ENCODE peak calls at places on chromosome 20, in seven cellular contexts. I, A, G, P, Y, Z and J are unnamed samples.
A peak's percentile ranks its signal among the peaks of the same experiment; 100 is the strongest.

GRCh38 chr20:57047281-57048026 is 219.0 kb downstream of the BMP7 start:
- DNase-seq in A (no peak), Y (no peak), Z (peak; percentile 7), P (no peak), I (no peak), G (no peak), J (no peak)

GRCh38 chr20:58553841-58554240 is 38.6 kb upstream of the APCDD1L start:
- DNase-seq in P (peak; percentile 16), A (no peak), Y (no peak), I (no peak), Z (no peak), G (no peak), J (peak; percentile 39)

GRCh38 chr20:497979-498378 is 35.6 kb upstream of the TBC1D20 start:
- DNase-seq in P (no peak), Y (no peak), Z (no peak), I (no peak), G (no peak), A (no peak), J (no peak)

GRCh38 chr20:46784450-46785127 is 75.1 kb downstream of the SLC2A10 start:
- DNase-seq in A (no peak), G (no peak), P (no peak), Y (no peak), I (no peak), Z (no peak), J (no peak)

GRCh38 chr20:38873050-38873581 is 53.1 kb upstream of the FAM83D start:
- DNase-seq in P (no peak), A (no peak), Z (no peak), Y (peak; percentile 86), G (no peak), I (no peak), J (no peak)

GRCh38 chr20:58202039-58202438 is 26.4 kb downstream of the ANKRD60 start:
- DNase-seq in A (no peak), P (no peak), Y (no peak), Z (no peak), I (no peak), G (no peak), J (no peak)

GRCh38 chr20:25011261-25011660 is 18.7 kb upstream of the APMAP start:
- DNase-seq in Y (no peak), I (no peak), A (no peak), G (no peak), P (no peak), Z (no peak), J (no peak)

GRCh38 chr20:33518071-33518470 is 28.2 kb downstream of the CBFA2T2 start:
- DNase-seq in P (no peak), Z (no peak), Y (no peak), I (no peak), G (peak; percentile 74), A (no peak), J (no peak)

GRCh38 chr20:50919567-50919966 is 11.7 kb downstream of the ADNP start:
- DNase-seq in Y (no peak), Z (no peak), A (peak; percentile 42), I (peak; percentile 62), P (no peak), G (peak; percentile 41), J (peak; percentile 45)

GRCh38 chr20:20083796-20084195 is 31.5 kb downstream of the CFAP61 start:
- DNase-seq in I (no peak), G (peak; percentile 64), Y (no peak), P (no peak), Z (no peak), A (no peak), J (no peak)

GRCh38 chr20:49999329-49999728 is 16.5 kb downstream of the SNAI1 start:
- DNase-seq in G (no peak), Y (peak; percentile 50), A (no peak), Z (no peak), P (no peak), I (no peak), J (no peak)

GRCh38 chr20:59207742-59208357 is 44.2 kb downstream of the ZNF831 start:
- DNase-seq in Z (peak; percentile 89), A (peak; percentile 66), Y (no peak), G (peak; percentile 52), P (peak; percentile 88), I (peak; percentile 63), J (peak; percentile 67)

GRCh38 chr20:34538671-34539123 is 19.8 kb upstream of the MAP1LC3A start:
- DNase-seq in Y (no peak), I (peak; percentile 51), Z (peak; percentile 84), G (peak; percentile 45), A (peak; percentile 60), P (peak; percentile 64), J (peak; percentile 80)

GRCh38 chr20:60057866-60058807 is 99.9 kb downstream of the CDH26 start:
- DNase-seq in A (no peak), I (peak; percentile 58), G (peak; percentile 86), Y (peak; percentile 58), Z (peak; percentile 85), P (peak; percentile 83), J (peak; percentile 74)

GRCh38 chr20:60203451-60203850 is 245.2 kb downstream of the CDH26 start:
- DNase-seq in Z (no peak), P (no peak), G (no peak), Y (no peak), A (no peak), I (no peak), J (no peak)

GRCh38 chr20:20443509-20443908 is 75.6 kb downstream of the INSM1 start:
- DNase-seq in I (no peak), A (no peak), Z (no peak), P (no peak), Y (no peak), G (no peak), J (no peak)

GRCh38 chr20:49821850-49822249 is 9.2 kb downstream of the SLC9A8 start:
- DNase-seq in P (no peak), Y (no peak), Z (no peak), I (no peak), A (no peak), G (no peak), J (no peak)

GRCh38 chr20:50280851-50281655 is 90.4 kb downstream of the CEBPB start:
- DNase-seq in Z (peak; percentile 35), G (no peak), P (no peak), A (no peak), Y (no peak), I (no peak), J (no peak)

GRCh38 chr20:5091902-5092301 is 27.9 kb downstream of the PCNA start:
- DNase-seq in Y (no peak), P (no peak), Z (no peak), I (no peak), G (no peak), A (no peak), J (no peak)

GRCh38 chr20:1761116-1761515 is 103.5 kb upstream of the SIRPG start:
- DNase-seq in Z (no peak), I (no peak), A (no peak), Y (no peak), G (peak; percentile 33), P (no peak), J (no peak)

GRCh38 chr20:31780839-31781238 is 38.3 kb upstream of the MYLK2 start:
- DNase-seq in P (no peak), Z (no peak), A (no peak), I (no peak), Y (no peak), G (no peak), J (no peak)

GRCh38 chr20:63466250-63466825 is 6.1 kb downstream of the KCNQ2 start:
- DNase-seq in Y (no peak), Z (no peak), A (no peak), I (no peak), G (no peak), P (no peak), J (no peak)
- H3K27me3 ChIP-seq in Y (no peaks in the 10 kb centered on the region), Z (no peaks in the 10 kb centered on the region), A (peaks cover 100% of the 10 kb centered on the region), I (peaks cover 17% of the 10 kb centered on the region), G (peaks cover 17% of the 10 kb centered on the region), P (no peaks in the 10 kb centered on the region), J (no peaks in the 10 kb centered on the region)

DNA sequence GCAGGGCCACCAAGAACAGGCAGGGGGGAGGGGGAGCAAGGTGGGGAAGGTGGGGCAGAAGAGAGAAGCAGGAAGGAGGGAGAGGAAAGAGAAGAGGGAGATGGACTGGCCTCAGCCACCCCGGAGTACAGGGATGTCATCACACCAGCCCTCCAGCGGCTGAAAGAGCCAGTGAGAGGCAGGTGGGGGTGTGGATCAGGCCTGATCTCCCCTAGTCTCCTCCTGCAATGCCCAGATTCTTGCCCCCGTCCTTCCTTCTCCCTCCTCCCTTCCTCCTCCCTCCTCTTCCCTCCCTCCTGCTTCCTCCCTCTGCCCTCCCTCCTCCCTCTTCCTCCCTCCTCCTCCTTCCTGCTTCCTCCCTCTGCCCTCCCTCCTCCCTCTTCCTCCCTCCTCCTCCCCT is 61.5 kb downstream of the YTHDF1 start:
- DNase-seq in Y (no peak), I (no peak), P (no peak), Z (no peak), A (no peak), G (no peak), J (no peak)
- H3K27me3 ChIP-seq in Y (peaks cover 2% of the 10 kb centered on the region), I (peaks cover 13% of the 10 kb centered on the region), P (no peaks in the 10 kb centered on the region), Z (no peaks in the 10 kb centered on the region), A (peaks cover 97% of the 10 kb centered on the region), G (peaks cover 64% of the 10 kb centered on the region), J (no peaks in the 10 kb centered on the region)

GRCh38 chr20:18057106-18057993 is at the start of gene OVOL2:
- DNase-seq in I (peak; percentile 89), G (no peak), P (peak; percentile 88), Y (no peak), A (peak; percentile 95), Z (peak; percentile 50), J (no peak)

GRCh38 chr20:18059603-18060002 is 1.9 kb upstream of the OVOL2 start:
- DNase-seq in I (no peak), P (no peak), A (no peak), G (no peak), Z (no peak), Y (no peak), J (no peak)

GRCh38 chr20:18057994-18058349 is 256 bp upstream of the OVOL2 start:
- DNase-seq in Y (no peak), A (peak; percentile 33), Z (peak; percentile 35), I (no peak), P (no peak), G (no peak), J (no peak)

GRCh38 chr20:18056174-18057105 is 1.3 kb downstream of the OVOL2 start:
- DNase-seq in G (peak; percentile 37), I (peak; percentile 31), Y (peak; percentile 18), Z (peak; percentile 11), P (peak; percentile 52), A (peak; percentile 64), J (no peak)

DNA sequence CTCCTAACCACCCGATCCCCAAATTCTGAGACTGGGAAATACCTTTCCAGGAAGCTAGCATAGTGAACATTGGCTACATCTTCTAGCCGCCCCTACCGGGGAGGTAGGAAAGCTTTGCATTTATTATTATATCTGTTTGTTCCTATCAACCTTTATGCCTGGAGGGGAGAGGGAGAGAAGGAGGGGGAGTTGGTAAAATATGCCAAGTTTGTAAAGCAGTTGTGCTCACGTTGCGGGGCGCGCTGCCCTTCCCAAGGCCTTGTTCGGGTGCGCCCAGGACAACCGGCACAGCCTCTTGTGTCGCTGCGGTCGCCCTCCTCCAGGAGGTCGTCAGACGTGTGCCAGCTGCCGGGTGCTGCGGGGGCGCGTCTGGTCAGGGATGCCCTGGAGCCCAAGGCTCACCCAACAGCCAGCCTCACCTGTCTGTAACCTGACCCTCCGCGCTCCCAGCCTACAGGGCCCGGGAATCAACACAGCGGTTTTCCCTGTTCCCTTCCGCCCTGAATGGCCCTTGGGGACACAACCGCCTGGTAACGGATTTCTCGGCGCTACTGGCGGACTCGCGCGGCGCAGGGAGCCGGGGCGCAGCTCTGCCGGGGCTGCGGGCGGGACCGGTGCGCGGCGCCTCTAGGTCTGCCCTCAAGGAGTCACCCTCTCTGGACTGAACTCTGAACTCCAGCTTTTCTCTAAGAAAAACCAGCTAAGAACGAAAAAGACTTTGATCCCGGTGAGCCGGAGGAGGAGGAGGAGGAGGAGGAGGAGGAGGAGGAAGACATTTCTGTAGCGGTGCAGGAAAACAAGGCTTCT is 1.1 kb upstream of the OVOL2 start:
- DNase-seq in G (no peak), I (peak; percentile 56), Z (peak; percentile 60), P (peak; percentile 87), Y (no peak), A (peak; percentile 67), J (peak; percentile 55)
- H3K27me3 ChIP-seq in G (peaks cover 98% of the 10 kb centered on the region), I (peaks cover 5% of the 10 kb centered on the region), Z (no peaks in the 10 kb centered on the region), P (no peaks in the 10 kb centered on the region), Y (no peaks in the 10 kb centered on the region), A (peaks cover 89% of the 10 kb centered on the region), J (no peaks in the 10 kb centered on the region)

GRCh38 chr20:21521596-21522478 is 8.0 kb upstream of the NKX2-2 start:
- DNase-seq in G (peak; percentile 66), P (peak; percentile 56), Y (no peak), A (no peak), I (no peak), Z (no peak), J (no peak)
- H3K27me3 ChIP-seq in G (peaks cover 10% of the 10 kb centered on the region), P (peaks cover 92% of the 10 kb centered on the region), Y (peaks cover 4% of the 10 kb centered on the region), A (peaks cover 100% of the 10 kb centered on the region), I (peaks cover 33% of the 10 kb centered on the region), Z (peaks cover 92% of the 10 kb centered on the region), J (no peaks in the 10 kb centered on the region)